ENCODE peak calls at places on chromosomes 5 and 9, in eight cellular contexts. One of them, this sample, is unnamed. For H3K4me1, the result is how much of the 10 kb centered on the place peaks cover.

GRCh38 chr5:178605788-178606187 is 15.6 kb upstream of the COL23A1 start:
- DNase-seq in H9: no peak
- DNase-seq in ovary: no peak
- DNase-seq in cardiac muscle cell: no peak
- DNase-seq in GM23248: no peak
- DNase-seq in transverse colon: no peak
- DNase-seq in fibroblast of lung: no peak
- DNase-seq in kidney: no peak
- DNase-seq in this sample: no peak

GRCh38 chr5:91277093-91277626 is 106.0 kb downstream of the ARRDC3 start:
- DNase-seq in fibroblast of lung: no peak
- DNase-seq in kidney: no peak
- DNase-seq in transverse colon: no peak
- DNase-seq in ovary: no peak
- DNase-seq in H9: no peak
- DNase-seq in cardiac muscle cell: no peak
- DNase-seq in GM23248: peak
- DNase-seq in this sample: no peak

GRCh38 chr5:172078726-172079345 is 72.4 kb upstream of the FBXW11 start:
- DNase-seq in GM23248: no peak
- DNase-seq in kidney: no peak
- DNase-seq in ovary: peak
- DNase-seq in H9: no peak
- DNase-seq in cardiac muscle cell: no peak
- DNase-seq in transverse colon: no peak
- DNase-seq in fibroblast of lung: peak
- DNase-seq in this sample: no peak

GRCh38 chr5:160133071-160133917 is 14.0 kb upstream of the PWWP2A start:
- DNase-seq in kidney: peak
- DNase-seq in cardiac muscle cell: peak
- DNase-seq in ovary: peak
- DNase-seq in transverse colon: no peak
- DNase-seq in GM23248: peak
- DNase-seq in H9: peak
- DNase-seq in fibroblast of lung: peak
- DNase-seq in this sample: no peak

GRCh38 chr5:74625742-74626241 is 14.7 kb downstream of the ENC1 start:
- DNase-seq in cardiac muscle cell: no peak
- DNase-seq in ovary: no peak
- DNase-seq in GM23248: no peak
- DNase-seq in transverse colon: no peak
- DNase-seq in H9: peak
- DNase-seq in fibroblast of lung: no peak
- DNase-seq in kidney: no peak
- DNase-seq in this sample: no peak

GRCh38 chr9:8456327-8456726 is 656.7 kb upstream of the DMAC1 start:
- DNase-seq in transverse colon: no peak
- DNase-seq in GM23248: no peak
- DNase-seq in H9: no peak
- DNase-seq in fibroblast of lung: no peak
- DNase-seq in kidney: no peak
- DNase-seq in cardiac muscle cell: no peak
- DNase-seq in ovary: no peak
- DNase-seq in this sample: no peak

GRCh38 chr5:76709762-76710161 is 6.2 kb upstream of the F2R start:
- DNase-seq in transverse colon: no peak
- DNase-seq in fibroblast of lung: peak
- DNase-seq in cardiac muscle cell: no peak
- DNase-seq in GM23248: peak
- DNase-seq in ovary: no peak
- DNase-seq in kidney: no peak
- DNase-seq in H9: no peak
- DNase-seq in this sample: no peak

GRCh38 chr9:133992780-133993634 is 883 bp upstream of the VAV2 start:
- DNase-seq in H9: peak
- DNase-seq in ovary: peak
- DNase-seq in kidney: peak
- DNase-seq in fibroblast of lung: peak
- DNase-seq in cardiac muscle cell: peak
- DNase-seq in GM23248: peak
- DNase-seq in transverse colon: peak
- DNase-seq in this sample: peak

GRCh38 chr5:175524211-175524610 is 45.9 kb downstream of the SFXN1 start:
- DNase-seq in GM23248: no peak
- DNase-seq in ovary: no peak
- DNase-seq in H9: no peak
- DNase-seq in transverse colon: no peak
- DNase-seq in cardiac muscle cell: no peak
- DNase-seq in kidney: no peak
- DNase-seq in fibroblast of lung: no peak
- DNase-seq in this sample: no peak

GRCh38 chr9:98806394-98807069 is 938 bp upstream of the GALNT12 start:
- DNase-seq in fibroblast of lung: peak
- DNase-seq in kidney: no peak
- DNase-seq in cardiac muscle cell: no peak
- DNase-seq in ovary: no peak
- DNase-seq in H9: no peak
- DNase-seq in GM23248: peak
- DNase-seq in transverse colon: no peak
- DNase-seq in this sample: no peak

GRCh38 chr9:133527444-133527920 is 2.7 kb upstream of the MYMK start:
- DNase-seq in GM23248: no peak
- DNase-seq in kidney: peak
- DNase-seq in ovary: peak
- DNase-seq in H9: no peak
- DNase-seq in cardiac muscle cell: no peak
- DNase-seq in transverse colon: no peak
- DNase-seq in fibroblast of lung: peak
- DNase-seq in this sample: no peak

GRCh38 chr9:2809692-2810423 is 34.0 kb downstream of the PUM3 start:
- DNase-seq in GM23248: peak
- DNase-seq in fibroblast of lung: peak
- DNase-seq in kidney: no peak
- DNase-seq in cardiac muscle cell: peak
- DNase-seq in ovary: peak
- DNase-seq in H9: peak
- DNase-seq in transverse colon: no peak
- DNase-seq in this sample: no peak

GRCh38 chr9:97554566-97555075 is 53.2 kb downstream of the TMOD1 start:
- DNase-seq in kidney: no peak
- DNase-seq in GM23248: no peak
- DNase-seq in H9: no peak
- DNase-seq in ovary: no peak
- DNase-seq in transverse colon: no peak
- DNase-seq in fibroblast of lung: no peak
- DNase-seq in cardiac muscle cell: no peak
- DNase-seq in this sample: no peak

GRCh38 chr5:1020461-1020961 is 11.9 kb downstream of the NKD2 start:
- DNase-seq in kidney: peak
- DNase-seq in GM23248: no peak
- DNase-seq in transverse colon: no peak
- DNase-seq in cardiac muscle cell: no peak
- DNase-seq in H9: no peak
- DNase-seq in fibroblast of lung: no peak
- DNase-seq in ovary: no peak
- DNase-seq in this sample: no peak

GRCh38 chr9:96875460-96876142 is 21.3 kb upstream of the ZNF782 start:
- DNase-seq in GM23248: peak
- DNase-seq in ovary: no peak
- DNase-seq in kidney: peak
- DNase-seq in transverse colon: peak
- DNase-seq in H9: peak
- DNase-seq in cardiac muscle cell: peak
- DNase-seq in fibroblast of lung: peak
- DNase-seq in this sample: peak

GRCh38 chr5:8386889-8387288 is 517.9 kb downstream of the MTRR start:
- DNase-seq in H9: no peak
- DNase-seq in kidney: no peak
- DNase-seq in GM23248: no peak
- DNase-seq in fibroblast of lung: no peak
- DNase-seq in ovary: no peak
- DNase-seq in transverse colon: no peak
- DNase-seq in cardiac muscle cell: no peak
- DNase-seq in this sample: no peak

GRCh38 chr5:173331287-173331686 is 3.1 kb upstream of the STC2 start:
- DNase-seq in kidney: no peak
- DNase-seq in fibroblast of lung: no peak
- DNase-seq in GM23248: no peak
- DNase-seq in transverse colon: no peak
- DNase-seq in cardiac muscle cell: no peak
- DNase-seq in ovary: no peak
- DNase-seq in H9: no peak
- DNase-seq in this sample: no peak

GRCh38 chr5:144013816-144014215 is 156.6 kb downstream of the YIPF5 start:
- DNase-seq in ovary: no peak
- DNase-seq in kidney: no peak
- DNase-seq in fibroblast of lung: no peak
- DNase-seq in transverse colon: no peak
- DNase-seq in H9: no peak
- DNase-seq in cardiac muscle cell: no peak
- DNase-seq in GM23248: no peak
- DNase-seq in this sample: no peak

GRCh38 chr5:181069767-181070491 is 29.9 kb downstream of the BTNL9 start:
- DNase-seq in H9: peak
- DNase-seq in cardiac muscle cell: no peak
- DNase-seq in kidney: no peak
- DNase-seq in GM23248: peak
- DNase-seq in fibroblast of lung: no peak
- DNase-seq in transverse colon: no peak
- DNase-seq in ovary: no peak
- DNase-seq in this sample: no peak

GRCh38 chr9:109729513-109729912 is 50.5 kb upstream of the PALM2AKAP2 start:
- DNase-seq in ovary: no peak
- DNase-seq in cardiac muscle cell: no peak
- DNase-seq in fibroblast of lung: no peak
- DNase-seq in H9: no peak
- DNase-seq in kidney: no peak
- DNase-seq in transverse colon: no peak
- DNase-seq in GM23248: no peak
- DNase-seq in this sample: no peak

GRCh38 chr9:74092491-74092834 is 404.7 kb upstream of the RORB start:
- DNase-seq in kidney: no peak
- DNase-seq in H9: no peak
- DNase-seq in cardiac muscle cell: no peak
- DNase-seq in fibroblast of lung: no peak
- DNase-seq in GM23248: no peak
- DNase-seq in ovary: no peak
- DNase-seq in transverse colon: no peak
- DNase-seq in this sample: no peak

GRCh38 chr5:128667751-128668150 is 129.7 kb upstream of the FBN2 start:
- DNase-seq in GM23248: no peak
- DNase-seq in kidney: no peak
- DNase-seq in H9: no peak
- DNase-seq in fibroblast of lung: no peak
- DNase-seq in ovary: no peak
- DNase-seq in cardiac muscle cell: no peak
- DNase-seq in transverse colon: no peak
- DNase-seq in this sample: no peak

GRCh38 chr9:134401391-134401790 is 75.1 kb downstream of the RXRA start:
- DNase-seq in ovary: no peak
- DNase-seq in kidney: no peak
- DNase-seq in transverse colon: no peak
- DNase-seq in fibroblast of lung: no peak
- DNase-seq in H9: no peak
- DNase-seq in GM23248: no peak
- DNase-seq in cardiac muscle cell: no peak
- DNase-seq in this sample: no peak

DNA sequence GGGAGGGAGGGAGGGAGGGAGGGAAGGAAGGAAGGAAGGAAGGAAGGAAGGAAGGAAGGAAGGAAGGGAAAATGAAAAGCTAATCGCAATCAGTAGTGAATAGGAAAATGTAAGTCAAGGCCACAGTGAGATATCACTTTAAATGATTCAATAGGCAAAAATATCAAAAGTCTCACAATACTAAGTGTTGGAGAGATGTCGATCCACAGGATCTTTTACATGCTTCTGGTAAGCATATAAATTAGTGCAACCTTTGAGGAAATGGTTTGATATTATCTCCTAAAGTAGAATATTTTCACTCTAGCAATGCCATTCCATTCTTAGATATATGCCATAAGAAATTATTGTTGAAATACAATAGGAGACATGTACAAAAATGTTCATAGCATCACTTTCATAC is 58.4 kb downstream of the FRMD3 start:
- DNase-seq in H9: no peak
- DNase-seq in transverse colon: no peak
- DNase-seq in fibroblast of lung: no peak
- DNase-seq in ovary: no peak
- DNase-seq in GM23248: no peak
- DNase-seq in cardiac muscle cell: no peak
- DNase-seq in kidney: no peak
- DNase-seq in this sample: no peak
- H3K4me1 ChIP-seq in H9: under half
- H3K4me1 ChIP-seq in transverse colon: under half
- H3K4me1 ChIP-seq in fibroblast of lung: under half
- H3K4me1 ChIP-seq in ovary: under half
- H3K4me1 ChIP-seq in GM23248: under half
- H3K4me1 ChIP-seq in cardiac muscle cell: under half
- H3K4me1 ChIP-seq in kidney: under half
- H3K4me1 ChIP-seq in this sample: under half

GRCh38 chr9:137330689-137331088 is 28.6 kb upstream of the NRARP start:
- DNase-seq in GM23248: no peak
- DNase-seq in cardiac muscle cell: no peak
- DNase-seq in ovary: no peak
- DNase-seq in transverse colon: no peak
- DNase-seq in kidney: no peak
- DNase-seq in H9: no peak
- DNase-seq in fibroblast of lung: no peak
- DNase-seq in this sample: no peak
- H3K27ac ChIP-seq in GM23248: no peak
- H3K27ac ChIP-seq in cardiac muscle cell: no peak
- H3K27ac ChIP-seq in ovary: no peak
- H3K27ac ChIP-seq in transverse colon: no peak
- H3K27ac ChIP-seq in kidney: no peak
- H3K27ac ChIP-seq in H9: no peak
- H3K27ac ChIP-seq in fibroblast of lung: no peak
- H3K27ac ChIP-seq in this sample: no peak

GRCh38 chr9:137724114-137724445 is 105.3 kb downstream of the EHMT1 start:
- DNase-seq in kidney: no peak
- DNase-seq in fibroblast of lung: no peak
- DNase-seq in GM23248: peak
- DNase-seq in transverse colon: no peak
- DNase-seq in H9: peak
- DNase-seq in cardiac muscle cell: peak
- DNase-seq in ovary: no peak
- DNase-seq in this sample: no peak
- H3K4me1 ChIP-seq in kidney: under half
- H3K4me1 ChIP-seq in fibroblast of lung: under half
- H3K4me1 ChIP-seq in GM23248: under half
- H3K4me1 ChIP-seq in transverse colon: under half
- H3K4me1 ChIP-seq in H9: under half
- H3K4me1 ChIP-seq in cardiac muscle cell: under half
- H3K4me1 ChIP-seq in ovary: under half
- H3K4me1 ChIP-seq in this sample: under half

DNA sequence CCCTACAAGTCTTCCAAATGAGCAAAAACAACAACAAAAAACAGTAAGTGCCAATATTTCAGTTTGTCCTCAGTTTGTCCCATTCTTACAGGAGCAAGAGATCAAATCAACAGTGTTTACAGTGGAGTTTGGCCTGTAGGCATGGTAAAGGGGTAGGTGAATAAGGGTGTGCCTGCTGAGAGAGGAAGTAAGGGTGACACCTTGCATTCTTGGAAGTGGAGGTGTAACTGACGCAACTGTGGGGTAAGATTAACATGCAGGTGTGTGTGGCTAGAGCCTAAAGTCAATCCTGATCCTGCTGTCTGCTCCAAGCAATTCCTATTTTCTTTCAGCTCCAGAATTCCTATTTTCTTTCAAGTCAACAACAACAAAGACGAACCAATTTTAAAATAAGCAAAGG is 43.4 kb downstream of the PFDN1 start:
- DNase-seq in fibroblast of lung: no peak
- DNase-seq in H9: no peak
- DNase-seq in GM23248: no peak
- DNase-seq in kidney: no peak
- DNase-seq in cardiac muscle cell: no peak
- DNase-seq in ovary: no peak
- DNase-seq in transverse colon: peak
- DNase-seq in this sample: peak
- H3K27ac ChIP-seq in fibroblast of lung: no peak
- H3K27ac ChIP-seq in H9: no peak
- H3K27ac ChIP-seq in GM23248: no peak
- H3K27ac ChIP-seq in kidney: no peak
- H3K27ac ChIP-seq in cardiac muscle cell: no peak
- H3K27ac ChIP-seq in ovary: no peak
- H3K27ac ChIP-seq in transverse colon: peak
- H3K27ac ChIP-seq in this sample: peak